ENCODE peak calls at places on chromosomes 12 and 14, in seven cellular contexts. O is cardiac muscle cell, Z is gastrocnemius medialis, G is NB4, L is left cardiac atrium, X is cardiac septum, J is NCI-H2171. S is an unnamed sample.

GRCh38 chr12:108457006-108457733 is 57.9 kb upstream of the FICD start:
- DNase-seq in O (peak; percentile 75), Z (no peak), G (peak; percentile 82), L (no peak), X (no peak), J (peak; percentile 60), S (peak; percentile 84)

GRCh38 chr12:54984602-54985376 is at the start of gene TESPA1:
- DNase-seq in O (no peak), Z (peak; percentile 35), G (peak; percentile 76), L (peak; percentile 63), X (peak; percentile 87), J (no peak), S (no peak)

GRCh38 chr12:29726321-29726692 is 57.4 kb downstream of the TMTC1 start:
- DNase-seq in O (peak; percentile 74), Z (no peak), G (no peak), L (no peak), X (no peak), J (peak; percentile 25), S (peak; percentile 74)

GRCh38 chr14:75123991-75124390 is 2.9 kb downstream of the NEK9 start:
- DNase-seq in O (peak; percentile 81), Z (no peak), G (peak; percentile 73), L (peak; percentile 44), X (no peak), J (no peak), S (no peak)

GRCh38 chr12:92845320-92845719 is 83.8 kb downstream of the EEA1 start:
- DNase-seq in O (no peak), Z (no peak), G (no peak), L (no peak), X (no peak), J (no peak), S (no peak)

GRCh38 chr14:95123895-95124579 is 33.3 kb downstream of the DICER1 start:
- DNase-seq in O (no peak), Z (peak; percentile 92), G (no peak), L (peak; percentile 29), X (no peak), J (no peak), S (no peak)

GRCh38 chr12:57278465-57279453 is 27.8 kb upstream of the STAC3 start:
- DNase-seq in O (no peak), Z (no peak), G (no peak), L (no peak), X (no peak), J (no peak), S (no peak)

GRCh38 chr12:105091495-105092206 is 7.4 kb upstream of the ALDH1L2 start:
- DNase-seq in O (no peak), Z (no peak), G (no peak), L (no peak), X (no peak), J (no peak), S (no peak)

GRCh38 chr14:54529811-54530210 is 20.1 kb downstream of the CGRRF1 start:
- DNase-seq in O (peak; percentile 59), Z (no peak), G (no peak), L (no peak), X (no peak), J (no peak), S (no peak)

GRCh38 chr12:5377997-5378596 is 53.8 kb upstream of the NTF3 start:
- DNase-seq in O (no peak), Z (no peak), G (no peak), L (no peak), X (no peak), J (no peak), S (no peak)

GRCh38 chr12:1634590-1635191 is 5.7 kb downstream of the WNT5B start:
- DNase-seq in O (peak; percentile 88), Z (peak; percentile 61), G (peak; percentile 90), L (peak; percentile 88), X (peak; percentile 90), J (peak; percentile 93), S (peak; percentile 90)

GRCh38 chr14:102930138-102930752 is 7.8 kb downstream of the AMN start:
- DNase-seq in O (peak; percentile 15), Z (no peak), G (no peak), L (no peak), X (no peak), J (peak; percentile 58), S (no peak)

GRCh38 chr14:45650754-45651153 is 397.8 kb upstream of the MIS18BP1 start:
- DNase-seq in O (no peak), Z (no peak), G (no peak), L (no peak), X (no peak), J (no peak), S (no peak)

GRCh38 chr14:104973215-104974145 is 4.7 kb downstream of the AHNAK2 start:
- DNase-seq in O (peak; percentile 95), Z (peak; percentile 71), G (no peak), L (peak; percentile 93), X (peak; percentile 88), J (no peak), S (no peak)

GRCh38 chr14:38056270-38056669 is 151.4 kb upstream of the SSTR1 start:
- DNase-seq in O (no peak), Z (no peak), G (peak; percentile 1), L (no peak), X (no peak), J (no peak), S (no peak)

GRCh38 chr14:99507860-99508640 is 26.8 kb downstream of the CCNK start:
- DNase-seq in O (no peak), Z (no peak), G (no peak), L (no peak), X (no peak), J (no peak), S (no peak)

GRCh38 chr12:64034901-64035576 is 187.1 kb downstream of the KICS2 start:
- DNase-seq in O (no peak), Z (no peak), G (no peak), L (no peak), X (no peak), J (no peak), S (no peak)

GRCh38 chr14:90587918-90588317 is 191.1 kb downstream of the CALM1 start:
- DNase-seq in O (no peak), Z (peak; percentile 98), G (no peak), L (no peak), X (no peak), J (no peak), S (no peak)

GRCh38 chr12:58765653-58766554 is 154.4 kb downstream of the LRIG3 start:
- DNase-seq in O (no peak), Z (no peak), G (no peak), L (no peak), X (no peak), J (no peak), S (no peak)

GRCh38 chr14:31835049-31835448 is 242.1 kb upstream of the ARHGAP5 start:
- DNase-seq in O (peak; percentile 3), Z (no peak), G (no peak), L (no peak), X (no peak), J (no peak), S (no peak)

GRCh38 chr12:132506328-132506727 is 16.4 kb downstream of the FBRSL1 start:
- DNase-seq in O (no peak), Z (peak; percentile 66), G (no peak), L (no peak), X (no peak), J (no peak), S (no peak)

GRCh38 chr12:57452937-57453509 is 2.1 kb upstream of the INHBE start:
- DNase-seq in O (peak; percentile 85), Z (peak; percentile 82), G (peak; percentile 79), L (peak; percentile 86), X (peak; percentile 90), J (peak; percentile 36), S (no peak)

GRCh38 chr12:128387811-128388422 is 120.9 kb downstream of the TMEM132C start:
- DNase-seq in O (peak; percentile 10), Z (no peak), G (peak; percentile 56), L (peak; percentile 61), X (peak; percentile 78), J (peak; percentile 1), S (no peak)

GRCh38 chr14:20706657-20707355 is 18.2 kb downstream of the ANG start:
- DNase-seq in O (peak; percentile 70), Z (no peak), G (no peak), L (no peak), X (no peak), J (no peak), S (no peak)

GRCh38 chr12:65470261-65470660 is 191.8 kb downstream of the MSRB3 start:
- DNase-seq in O (peak; percentile 27), Z (no peak), G (no peak), L (no peak), X (no peak), J (no peak), S (no peak)

S was measured in NCI-H1694 treated with DMSO at 0.1 percent for 48 hours.